ENCODE peak calls at places on chromosomes 4 and X, in four cellular contexts. One of them, this sample, is unnamed.

GRCh38 chrX:40244980-40245379 is 147.2 kb upstream of the BCOR start:
- DNase-seq in H1: no peak
- DNase-seq in lower leg skin: no peak
- DNase-seq in esophagus squamous epithelium: no peak
- DNase-seq in this sample: no peak

GRCh38 chrX:37423864-37424569 is 74.9 kb downstream of the PRRG1 start:
- DNase-seq in H1: no peak
- DNase-seq in lower leg skin: no peak
- DNase-seq in esophagus squamous epithelium: no peak
- DNase-seq in this sample: no peak

GRCh38 chr4:89140168-89140759 is 28.9 kb downstream of the TIGD2 start:
- DNase-seq in H1: no peak
- DNase-seq in lower leg skin: no peak
- DNase-seq in esophagus squamous epithelium: no peak
- DNase-seq in this sample: no peak

GRCh38 chr4:29224911-29225310 is 1495.3 kb upstream of the PCDH7 start:
- DNase-seq in H1: no peak
- DNase-seq in lower leg skin: no peak
- DNase-seq in esophagus squamous epithelium: no peak
- DNase-seq in this sample: no peak

GRCh38 chrX:119015407-119016242 is 41.2 kb downstream of the LONRF3 start:
- DNase-seq in H1: no peak
- DNase-seq in lower leg skin: peak; percentile 24
- DNase-seq in esophagus squamous epithelium: no peak
- DNase-seq in this sample: peak; percentile 38

GRCh38 chr4:55437356-55437796 is 41.6 kb downstream of the TMEM165 start:
- DNase-seq in H1: no peak
- DNase-seq in lower leg skin: no peak
- DNase-seq in esophagus squamous epithelium: no peak
- DNase-seq in this sample: no peak

GRCh38 chrX:45006002-45006800 is 133.2 kb downstream of the KDM6A start:
- DNase-seq in H1: no peak
- DNase-seq in lower leg skin: no peak
- DNase-seq in esophagus squamous epithelium: no peak
- DNase-seq in this sample: peak; percentile 4

GRCh38 chr4:151690164-151690856 is 70.5 kb downstream of the GATB start:
- DNase-seq in H1: no peak
- DNase-seq in lower leg skin: no peak
- DNase-seq in esophagus squamous epithelium: no peak
- DNase-seq in this sample: no peak

GRCh38 chr4:40908297-40908696 is 158.5 kb downstream of the NSUN7 start:
- DNase-seq in H1: no peak
- DNase-seq in lower leg skin: peak; percentile 38
- DNase-seq in esophagus squamous epithelium: no peak
- DNase-seq in this sample: no peak

GRCh38 chr4:173499568-173500535 is 30.2 kb downstream of the HAND2 start:
- DNase-seq in H1: peak; percentile 66
- DNase-seq in lower leg skin: no peak
- DNase-seq in esophagus squamous epithelium: no peak
- DNase-seq in this sample: no peak

GRCh38 chrX:48972214-48973164 is 845 bp upstream of the KCND1 start:
- DNase-seq in H1: peak; percentile 54
- DNase-seq in lower leg skin: no peak
- DNase-seq in esophagus squamous epithelium: no peak
- DNase-seq in this sample: no peak

GRCh38 chr4:25234390-25235367 is 846 bp downstream of the PI4K2B start:
- DNase-seq in H1: peak; percentile 75
- DNase-seq in lower leg skin: peak; percentile 23
- DNase-seq in esophagus squamous epithelium: no peak
- DNase-seq in this sample: peak; percentile 28

GRCh38 chr4:3852751-3853150 is 86.6 kb downstream of the ADRA2C start:
- DNase-seq in H1: no peak
- DNase-seq in lower leg skin: no peak
- DNase-seq in esophagus squamous epithelium: no peak
- DNase-seq in this sample: no peak

GRCh38 chr4:123844374-123844773 is 447.8 kb downstream of the SPRY1 start:
- DNase-seq in H1: no peak
- DNase-seq in lower leg skin: no peak
- DNase-seq in esophagus squamous epithelium: no peak
- DNase-seq in this sample: no peak

GRCh38 chr4:174080361-174080760 is 203.1 kb downstream of the FBXO8 start:
- DNase-seq in H1: no peak
- DNase-seq in lower leg skin: no peak
- DNase-seq in esophagus squamous epithelium: no peak
- DNase-seq in this sample: no peak

GRCh38 chrX:19721726-19722370 is 165.6 kb downstream of the SH3KBP1 start:
- DNase-seq in H1: no peak
- DNase-seq in lower leg skin: no peak
- DNase-seq in esophagus squamous epithelium: no peak
- DNase-seq in this sample: no peak

GRCh38 chr4:188780028-188780427 is 640.8 kb downstream of the TRIML1 start:
- DNase-seq in H1: no peak
- DNase-seq in lower leg skin: no peak
- DNase-seq in esophagus squamous epithelium: no peak
- DNase-seq in this sample: no peak

GRCh38 chr4:140094701-140095420 is 59.1 kb downstream of the MAML3 start:
- DNase-seq in H1: peak; percentile 59
- DNase-seq in lower leg skin: peak; percentile 63
- DNase-seq in esophagus squamous epithelium: no peak
- DNase-seq in this sample: no peak

GRCh38 chrX:33183366-33183765 is 28.0 kb downstream of the DMD start:
- DNase-seq in H1: no peak
- DNase-seq in lower leg skin: no peak
- DNase-seq in esophagus squamous epithelium: no peak
- DNase-seq in this sample: no peak

GRCh38 chrX:46620505-46620904 is 46.9 kb downstream of the CHST7 start:
- DNase-seq in H1: no peak
- DNase-seq in lower leg skin: no peak
- DNase-seq in esophagus squamous epithelium: no peak
- DNase-seq in this sample: no peak

GRCh38 chrX:85052207-85052606 is 48.5 kb downstream of the APOOL start:
- DNase-seq in H1: no peak
- DNase-seq in lower leg skin: no peak
- DNase-seq in esophagus squamous epithelium: no peak
- DNase-seq in this sample: no peak

GRCh38 chr4:80226091-80226490 is 28.8 kb downstream of the PRDM8 start:
- DNase-seq in H1: no peak
- DNase-seq in lower leg skin: no peak
- DNase-seq in esophagus squamous epithelium: no peak
- DNase-seq in this sample: no peak

GRCh38 chr4:114137984-114138383 is 158.5 kb upstream of the ARSJ start:
- DNase-seq in H1: no peak
- DNase-seq in lower leg skin: no peak
- DNase-seq in esophagus squamous epithelium: no peak
- DNase-seq in this sample: no peak

GRCh38 chr4:37561803-37562207 is 124.4 kb downstream of the RELL1 start:
- DNase-seq in H1: no peak
- DNase-seq in lower leg skin: no peak
- DNase-seq in esophagus squamous epithelium: no peak
- DNase-seq in this sample: no peak

GRCh38 chr4:118557298-118557851 is 127.8 kb upstream of the METTL14 start:
- DNase-seq in H1: no peak
- DNase-seq in lower leg skin: no peak
- DNase-seq in esophagus squamous epithelium: no peak
- DNase-seq in this sample: peak; percentile 2

GRCh38 chrX:122850326-122850725 is 333.8 kb upstream of the GRIA3 start:
- DNase-seq in H1: no peak
- DNase-seq in lower leg skin: no peak
- DNase-seq in esophagus squamous epithelium: no peak
- DNase-seq in this sample: no peak

GRCh38 chr4:3680656-3681055 is 85.5 kb upstream of the ADRA2C start:
- DNase-seq in H1: no peak
- DNase-seq in lower leg skin: no peak
- DNase-seq in esophagus squamous epithelium: no peak
- DNase-seq in this sample: no peak

DNA sequence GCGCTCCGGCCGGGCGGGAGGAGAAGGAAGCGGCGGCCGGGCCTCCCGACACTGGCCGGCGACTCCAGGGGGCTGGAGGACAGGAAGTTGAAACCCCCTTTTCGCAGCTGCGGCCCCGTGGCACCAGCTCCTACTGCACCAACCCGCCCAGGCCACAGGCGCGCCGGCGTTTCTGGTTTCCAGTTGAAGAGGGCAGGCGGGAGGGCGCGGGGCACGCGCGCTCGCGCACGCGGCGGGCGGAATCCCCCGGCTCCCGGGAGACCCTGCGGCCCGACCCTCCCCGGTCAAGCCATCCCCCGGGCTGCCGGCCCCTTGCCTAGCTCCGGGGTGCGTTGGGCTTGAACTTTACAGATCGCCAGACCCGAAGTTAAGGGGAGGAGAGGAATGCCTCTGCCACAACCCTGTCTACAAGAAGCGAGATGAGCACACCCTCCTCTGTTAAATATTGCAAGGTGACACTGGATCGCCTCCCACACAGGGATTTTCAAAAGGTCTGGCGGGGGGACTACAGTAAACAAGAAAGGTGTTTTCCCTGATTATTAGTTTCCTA is 1.5 kb downstream of the ELOVL6 start:
- DNase-seq in H1: peak; percentile 78
- DNase-seq in lower leg skin: peak; percentile 29
- DNase-seq in esophagus squamous epithelium: peak; percentile 2
- DNase-seq in this sample: peak; percentile 12
- TF ChIP-seq POLR2A in H1: no peak
- TF ChIP-seq POLR2A in lower leg skin: no peak
- TF ChIP-seq POLR2A in esophagus squamous epithelium: peak; percentile 1
- TF ChIP-seq POLR2A in this sample: peak; percentile 8

GRCh38 chrX:47662144-47662657 is 3.2 kb upstream of the UXT start:
- DNase-seq in H1: no peak
- DNase-seq in lower leg skin: no peak
- DNase-seq in esophagus squamous epithelium: no peak
- DNase-seq in this sample: no peak

GRCh38 chrX:47658301-47658683 is 688 bp downstream of the UXT start:
- DNase-seq in H1: no peak
- DNase-seq in lower leg skin: no peak
- DNase-seq in esophagus squamous epithelium: no peak
- DNase-seq in this sample: no peak

GRCh38 chrX:47664737-47665136 is 5.8 kb upstream of the UXT start:
- DNase-seq in H1: no peak
- DNase-seq in lower leg skin: no peak
- DNase-seq in esophagus squamous epithelium: no peak
- DNase-seq in this sample: no peak

GRCh38 chrX:47661539-47661938 is 2.6 kb upstream of the UXT start:
- DNase-seq in H1: no peak
- DNase-seq in lower leg skin: no peak
- DNase-seq in esophagus squamous epithelium: no peak
- DNase-seq in this sample: no peak

DNA sequence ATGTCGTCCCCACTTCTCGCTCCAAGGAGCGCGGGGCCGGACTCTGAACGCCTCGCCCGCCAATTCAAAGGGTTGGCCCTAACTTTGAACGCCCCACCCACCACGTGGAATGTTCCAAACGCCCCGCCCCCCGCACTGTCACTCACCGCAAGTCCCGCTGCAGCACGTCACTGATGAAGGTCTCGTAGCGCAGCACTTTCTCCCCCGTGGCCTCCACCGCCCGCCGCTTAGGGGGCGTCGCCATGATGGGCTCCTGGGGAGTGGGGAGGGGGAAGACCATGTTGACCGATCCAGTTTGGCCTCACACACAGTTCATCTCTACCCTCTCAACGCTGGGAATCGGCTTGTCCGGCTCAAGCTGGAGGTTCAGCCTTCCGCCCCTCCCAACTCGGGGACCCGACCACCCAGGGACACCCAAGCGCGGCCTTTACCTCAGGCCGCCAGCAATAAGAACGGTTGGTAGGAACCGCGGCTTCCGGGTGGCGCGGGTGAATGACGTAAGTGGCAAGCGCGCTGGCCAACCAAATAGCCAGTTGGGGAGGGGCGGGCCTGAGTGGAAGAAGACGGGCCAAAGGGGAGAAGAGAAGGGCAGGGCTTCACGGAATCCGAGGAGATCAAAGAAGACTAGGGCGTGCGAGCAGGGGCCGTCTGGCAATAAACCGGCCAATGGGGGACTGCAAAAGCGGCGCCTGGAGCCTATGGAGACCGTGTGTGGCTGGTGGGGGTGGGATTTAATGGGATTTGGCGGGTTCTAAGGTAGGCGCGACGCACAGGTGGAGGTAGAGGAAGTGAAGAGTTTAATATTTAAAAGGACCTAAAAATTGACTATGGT is at the start of gene UXT:
- DNase-seq in H1: peak; percentile 89
- DNase-seq in lower leg skin: peak; percentile 89
- DNase-seq in esophagus squamous epithelium: peak; percentile 77
- DNase-seq in this sample: peak; percentile 33
- TF ChIP-seq POLR2A in H1: peak; percentile 35
- TF ChIP-seq POLR2A in lower leg skin: no peak
- TF ChIP-seq POLR2A in esophagus squamous epithelium: peak; percentile 80
- TF ChIP-seq POLR2A in this sample: peak; percentile 58

GRCh38 chrX:130091976-130092522 is 18.2 kb downstream of the ELF4 start:
- DNase-seq in H1: no peak
- DNase-seq in lower leg skin: no peak
- DNase-seq in esophagus squamous epithelium: peak; percentile 50
- DNase-seq in this sample: no peak
- TF ChIP-seq POLR2A in H1: no peak
- TF ChIP-seq POLR2A in lower leg skin: no peak
- TF ChIP-seq POLR2A in esophagus squamous epithelium: no peak
- TF ChIP-seq POLR2A in this sample: no peak

GRCh38 chr4:1168291-1169031 is 3.9 kb downstream of the SPON2 start:
- DNase-seq in H1: no peak
- DNase-seq in lower leg skin: no peak
- DNase-seq in esophagus squamous epithelium: no peak
- DNase-seq in this sample: no peak

GRCh38 chr4:1167244-1167949 is 5.0 kb downstream of the SPON2 start:
- DNase-seq in H1: peak; percentile 90
- DNase-seq in lower leg skin: no peak
- DNase-seq in esophagus squamous epithelium: no peak
- DNase-seq in this sample: peak; percentile 70

GRCh38 chr4:1164956-1165545 is 7.3 kb downstream of the SPON2 start:
- DNase-seq in H1: no peak
- DNase-seq in lower leg skin: no peak
- DNase-seq in esophagus squamous epithelium: no peak
- DNase-seq in this sample: no peak

GRCh38 chr4:1164444-1164843 is 7.9 kb downstream of the SPON2 start:
- DNase-seq in H1: no peak
- DNase-seq in lower leg skin: no peak
- DNase-seq in esophagus squamous epithelium: no peak
- DNase-seq in this sample: no peak

DNA sequence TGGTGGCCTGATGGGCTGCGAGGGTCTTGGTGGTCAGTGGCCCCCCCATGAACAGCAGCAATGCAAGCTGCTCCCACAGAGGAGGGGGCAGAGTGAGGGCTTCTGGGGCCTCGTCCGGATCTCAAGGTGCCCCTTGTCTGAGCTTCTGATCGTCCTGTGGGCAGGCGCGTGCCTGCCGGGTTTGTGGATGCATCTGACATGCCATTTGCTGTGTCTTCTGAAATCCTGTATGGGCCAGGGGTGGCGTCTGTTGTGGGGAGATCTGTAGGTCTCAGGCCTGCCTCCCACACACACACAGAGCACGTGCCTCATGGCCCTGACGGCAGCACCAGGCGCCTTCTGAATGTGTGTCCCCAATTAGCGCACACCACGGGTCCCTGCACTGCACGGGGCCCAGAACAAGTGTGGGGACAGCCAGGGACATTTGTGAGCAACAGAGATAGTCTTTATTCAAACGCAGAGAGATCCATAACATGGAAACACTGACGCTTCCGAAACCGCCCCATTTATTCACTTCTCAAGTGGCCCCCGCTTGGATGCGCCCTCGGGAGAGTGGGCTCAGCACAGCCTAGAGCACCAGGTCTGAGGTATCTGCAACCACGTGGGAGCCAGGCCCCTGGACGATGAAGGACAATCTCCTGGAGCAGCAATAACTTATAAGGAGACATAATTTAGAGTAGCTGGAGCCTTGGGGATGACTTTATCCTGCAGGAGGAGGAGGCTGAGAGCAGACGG is 5.7 kb downstream of the SPON2 start:
- DNase-seq in H1: no peak
- DNase-seq in lower leg skin: no peak
- DNase-seq in esophagus squamous epithelium: no peak
- DNase-seq in this sample: no peak
- TF ChIP-seq POLR2A in H1: no peak
- TF ChIP-seq POLR2A in lower leg skin: no peak
- TF ChIP-seq POLR2A in esophagus squamous epithelium: no peak
- TF ChIP-seq POLR2A in this sample: no peak

This sample was measured in H54.